ENCODE peak calls at places on chromosomes 3 and 15, in nine cellular contexts. One of them, this sample, is unnamed.

GRCh38 chr3:17588422-17588821 is 154.0 kb downstream of the TBC1D5 start:
- DNase-seq in KG1: no peak
- DNase-seq in uterus: no peak
- DNase-seq in fibroblast of mammary gland: no peak
- DNase-seq in left colon: no peak
- DNase-seq in nephron progenitor cell: no peak
- DNase-seq in SW 1271: no peak
- DNase-seq in stimulated activated CD8-positive, alpha-beta memory T cell treated with anti-CD3 and anti-CD28 coated beads, Interleukin-2, amount 100 ng/mL, for 48 hours: no peak
- DNase-seq in GM10248: no peak
- DNase-seq in this sample: no peak

GRCh38 chr15:77892335-77892734 is 185.2 kb downstream of the TBC1D2B start:
- DNase-seq in KG1: no peak
- DNase-seq in uterus: no peak
- DNase-seq in fibroblast of mammary gland: no peak
- DNase-seq in left colon: no peak
- DNase-seq in nephron progenitor cell: no peak
- DNase-seq in SW 1271: no peak
- DNase-seq in stimulated activated CD8-positive, alpha-beta memory T cell treated with anti-CD3 and anti-CD28 coated beads, Interleukin-2, amount 100 ng/mL, for 48 hours: no peak
- DNase-seq in GM10248: no peak
- DNase-seq in this sample: no peak

GRCh38 chr3:139096670-139097069 is 52.0 kb upstream of the PRR23C start:
- DNase-seq in KG1: no peak
- DNase-seq in uterus: no peak
- DNase-seq in fibroblast of mammary gland: no peak
- DNase-seq in left colon: no peak
- DNase-seq in nephron progenitor cell: no peak
- DNase-seq in SW 1271: no peak
- DNase-seq in stimulated activated CD8-positive, alpha-beta memory T cell treated with anti-CD3 and anti-CD28 coated beads, Interleukin-2, amount 100 ng/mL, for 48 hours: no peak
- DNase-seq in GM10248: peak; percentile 3
- DNase-seq in this sample: no peak

GRCh38 chr15:59222106-59222505 is 15.5 kb downstream of the LDHAL6B start:
- DNase-seq in KG1: no peak
- DNase-seq in uterus: no peak
- DNase-seq in fibroblast of mammary gland: peak; percentile 86
- DNase-seq in left colon: no peak
- DNase-seq in nephron progenitor cell: no peak
- DNase-seq in SW 1271: peak; percentile 40
- DNase-seq in stimulated activated CD8-positive, alpha-beta memory T cell treated with anti-CD3 and anti-CD28 coated beads, Interleukin-2, amount 100 ng/mL, for 48 hours: no peak
- DNase-seq in GM10248: no peak
- DNase-seq in this sample: peak; percentile 58

GRCh38 chr15:62697636-62698035 is 344.9 kb upstream of the TPM1 start:
- DNase-seq in KG1: no peak
- DNase-seq in uterus: no peak
- DNase-seq in fibroblast of mammary gland: no peak
- DNase-seq in left colon: no peak
- DNase-seq in nephron progenitor cell: no peak
- DNase-seq in SW 1271: no peak
- DNase-seq in stimulated activated CD8-positive, alpha-beta memory T cell treated with anti-CD3 and anti-CD28 coated beads, Interleukin-2, amount 100 ng/mL, for 48 hours: no peak
- DNase-seq in GM10248: no peak
- DNase-seq in this sample: no peak

GRCh38 chr3:197782230-197782629 is 8.8 kb upstream of the LRCH3 start:
- DNase-seq in KG1: no peak
- DNase-seq in uterus: no peak
- DNase-seq in fibroblast of mammary gland: no peak
- DNase-seq in left colon: no peak
- DNase-seq in nephron progenitor cell: no peak
- DNase-seq in SW 1271: no peak
- DNase-seq in stimulated activated CD8-positive, alpha-beta memory T cell treated with anti-CD3 and anti-CD28 coated beads, Interleukin-2, amount 100 ng/mL, for 48 hours: no peak
- DNase-seq in GM10248: peak; percentile 26
- DNase-seq in this sample: no peak

GRCh38 chr3:149085828-149086231 is 503 bp downstream of the HLTF start:
- DNase-seq in KG1: no peak
- DNase-seq in uterus: no peak
- DNase-seq in fibroblast of mammary gland: peak; percentile 42
- DNase-seq in left colon: no peak
- DNase-seq in nephron progenitor cell: no peak
- DNase-seq in SW 1271: peak; percentile 47
- DNase-seq in stimulated activated CD8-positive, alpha-beta memory T cell treated with anti-CD3 and anti-CD28 coated beads, Interleukin-2, amount 100 ng/mL, for 48 hours: peak; percentile 1
- DNase-seq in GM10248: peak; percentile 42
- DNase-seq in this sample: peak; percentile 41

GRCh38 chr15:68812069-68812468 is 8.6 kb downstream of the ANP32A start:
- DNase-seq in KG1: no peak
- DNase-seq in uterus: no peak
- DNase-seq in fibroblast of mammary gland: no peak
- DNase-seq in left colon: no peak
- DNase-seq in nephron progenitor cell: no peak
- DNase-seq in SW 1271: no peak
- DNase-seq in stimulated activated CD8-positive, alpha-beta memory T cell treated with anti-CD3 and anti-CD28 coated beads, Interleukin-2, amount 100 ng/mL, for 48 hours: no peak
- DNase-seq in GM10248: no peak
- DNase-seq in this sample: no peak

GRCh38 chr3:51271172-51271571 is 113.9 kb upstream of the MANF start:
- DNase-seq in KG1: no peak
- DNase-seq in uterus: no peak
- DNase-seq in fibroblast of mammary gland: no peak
- DNase-seq in left colon: no peak
- DNase-seq in nephron progenitor cell: no peak
- DNase-seq in SW 1271: no peak
- DNase-seq in stimulated activated CD8-positive, alpha-beta memory T cell treated with anti-CD3 and anti-CD28 coated beads, Interleukin-2, amount 100 ng/mL, for 48 hours: no peak
- DNase-seq in GM10248: no peak
- DNase-seq in this sample: no peak

GRCh38 chr3:74267583-74268184 is 346.8 kb downstream of the CNTN3 start:
- DNase-seq in KG1: peak; percentile 14
- DNase-seq in uterus: peak; percentile 32
- DNase-seq in fibroblast of mammary gland: peak; percentile 69
- DNase-seq in left colon: peak; percentile 25
- DNase-seq in nephron progenitor cell: peak; percentile 47
- DNase-seq in SW 1271: peak; percentile 0
- DNase-seq in stimulated activated CD8-positive, alpha-beta memory T cell treated with anti-CD3 and anti-CD28 coated beads, Interleukin-2, amount 100 ng/mL, for 48 hours: no peak
- DNase-seq in GM10248: peak; percentile 7
- DNase-seq in this sample: peak; percentile 54

GRCh38 chr15:58433597-58434333 is 2.0 kb downstream of the LIPC start:
- DNase-seq in KG1: no peak
- DNase-seq in uterus: no peak
- DNase-seq in fibroblast of mammary gland: peak; percentile 59
- DNase-seq in left colon: no peak
- DNase-seq in nephron progenitor cell: no peak
- DNase-seq in SW 1271: no peak
- DNase-seq in stimulated activated CD8-positive, alpha-beta memory T cell treated with anti-CD3 and anti-CD28 coated beads, Interleukin-2, amount 100 ng/mL, for 48 hours: no peak
- DNase-seq in GM10248: no peak
- DNase-seq in this sample: no peak

GRCh38 chr3:196749125-196749524 is 9.5 kb downstream of the PAK2 start:
- DNase-seq in KG1: no peak
- DNase-seq in uterus: no peak
- DNase-seq in fibroblast of mammary gland: no peak
- DNase-seq in left colon: no peak
- DNase-seq in nephron progenitor cell: no peak
- DNase-seq in SW 1271: no peak
- DNase-seq in stimulated activated CD8-positive, alpha-beta memory T cell treated with anti-CD3 and anti-CD28 coated beads, Interleukin-2, amount 100 ng/mL, for 48 hours: no peak
- DNase-seq in GM10248: no peak
- DNase-seq in this sample: no peak

GRCh38 chr3:56453027-56453426 is 15.2 kb downstream of the ERC2 start:
- DNase-seq in KG1: no peak
- DNase-seq in uterus: no peak
- DNase-seq in fibroblast of mammary gland: no peak
- DNase-seq in left colon: no peak
- DNase-seq in nephron progenitor cell: no peak
- DNase-seq in SW 1271: no peak
- DNase-seq in stimulated activated CD8-positive, alpha-beta memory T cell treated with anti-CD3 and anti-CD28 coated beads, Interleukin-2, amount 100 ng/mL, for 48 hours: no peak
- DNase-seq in GM10248: no peak
- DNase-seq in this sample: peak; percentile 8